ENCODE peak calls at places on chromosomes 7 and 10, in nine cellular contexts. S is BE2C, Z is stomach, Q is GM23248, N is GM23338, F is H9, I is left ventricle myocardium inferior, R is K562, X is neural progenitor cell. T is an unnamed sample. For H3K4me1, the result is how much of the 10 kb centered on the place peaks cover.

GRCh38 chr10:96205580-96205979 is 65.8 kb downstream of the BLNK start:
- DNase-seq in S (no peak), Z (no peak), Q (no peak), N (peak), F (no peak), I (no peak), R (no peak), X (no peak), T (peak)

GRCh38 chr7:41147651-41148360 is 555.1 kb downstream of the INHBA start:
- DNase-seq in S (no peak), Z (no peak), Q (peak), N (no peak), F (no peak), I (no peak), R (no peak), X (peak), T (no peak)

GRCh38 chr7:84363741-84364140 is 169.2 kb upstream of the SEMA3A start:
- DNase-seq in S (no peak), Z (no peak), Q (peak), N (no peak), F (no peak), I (no peak), R (no peak), X (no peak), T (no peak)

GRCh38 chr7:106604303-106604918 is 56.5 kb downstream of the CCDC71L start:
- DNase-seq in S (no peak), Z (no peak), Q (no peak), N (no peak), F (no peak), I (no peak), R (no peak), X (no peak), T (no peak)

GRCh38 chr7:42097756-42098155 is 139.3 kb downstream of the GLI3 start:
- DNase-seq in S (no peak), Z (no peak), Q (peak), N (no peak), F (no peak), I (no peak), R (no peak), X (no peak), T (no peak)

GRCh38 chr7:144822223-144822622 is 13.6 kb downstream of the TPK1 start:
- DNase-seq in S (no peak), Z (no peak), Q (no peak), N (no peak), F (no peak), I (no peak), R (no peak), X (no peak), T (no peak)

GRCh38 chr7:369476-369980 is 79.6 kb downstream of the FOXL3 start:
- DNase-seq in S (peak), Z (peak), Q (no peak), N (no peak), F (no peak), I (peak), R (no peak), X (no peak), T (no peak)

GRCh38 chr7:120588411-120588810 is 269.5 kb downstream of the TSPAN12 start:
- DNase-seq in S (no peak), Z (no peak), Q (no peak), N (no peak), F (no peak), I (no peak), R (no peak), X (peak), T (no peak)

GRCh38 chr7:49635800-49636199 is 137.6 kb upstream of the VWC2 start:
- DNase-seq in S (peak), Z (no peak), Q (no peak), N (no peak), F (no peak), I (no peak), R (no peak), X (no peak), T (no peak)

GRCh38 chr7:142797799-142798377 is 27.1 kb downstream of the PRSS2 start:
- DNase-seq in S (no peak), Z (no peak), Q (peak), N (no peak), F (peak), I (no peak), R (no peak), X (peak), T (no peak)

GRCh38 chr10:46096909-46097575 is 51.0 kb upstream of the MSMB start:
- DNase-seq in S (peak), Z (no peak), Q (peak), N (no peak), F (no peak), I (no peak), R (no peak), X (peak), T (no peak)

GRCh38 chr10:89215511-89215910 is 8.4 kb upstream of the CH25H start:
- DNase-seq in S (no peak), Z (no peak), Q (peak), N (no peak), F (no peak), I (no peak), R (no peak), X (no peak), T (no peak)

GRCh38 chr10:131088619-131089018 is 222.9 kb downstream of the TCERG1L start:
- DNase-seq in S (no peak), Z (no peak), Q (no peak), N (peak), F (peak), I (no peak), R (peak), X (peak), T (no peak)

GRCh38 chr10:11573497-11573896 is 38.0 kb downstream of the USP6NL start:
- DNase-seq in S (no peak), Z (no peak), Q (peak), N (no peak), F (no peak), I (no peak), R (no peak), X (peak), T (no peak)

GRCh38 chr7:47536705-47537611 is 45.0 kb downstream of the TNS3 start:
- DNase-seq in S (peak), Z (peak), Q (peak), N (peak), F (peak), I (peak), R (no peak), X (peak), T (no peak)

GRCh38 chr10:30000802-30001571 is 58.4 kb downstream of the JCAD start:
- DNase-seq in S (no peak), Z (no peak), Q (peak), N (no peak), F (no peak), I (no peak), R (no peak), X (no peak), T (no peak)

GRCh38 chr10:77637986-77638765 is 568 bp upstream of the KCNMA1 start:
- DNase-seq in S (peak), Z (no peak), Q (peak), N (peak), F (peak), I (no peak), R (no peak), X (peak), T (no peak)

DNA sequence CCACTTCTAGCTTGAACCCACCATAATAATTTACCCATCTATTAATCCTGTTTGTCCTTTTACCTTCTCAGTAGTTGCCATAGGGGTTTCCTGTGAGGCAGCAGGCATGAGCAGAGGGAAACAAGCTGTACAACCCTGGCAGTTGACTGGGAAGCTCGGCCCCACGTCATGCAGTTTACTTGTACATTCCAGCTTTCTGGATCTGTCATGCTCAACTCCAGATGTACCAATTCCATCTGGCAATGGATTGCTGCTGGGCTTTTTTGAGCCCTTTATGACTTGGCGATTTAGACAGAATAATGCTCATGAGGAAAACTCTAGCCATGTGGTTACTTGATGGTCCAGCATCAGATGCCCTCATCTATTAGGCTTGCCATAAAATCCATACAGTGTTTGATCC is 112.5 kb downstream of the GNAI1 start:
- DNase-seq in S (no peak), Z (no peak), Q (peak), N (no peak), F (no peak), I (no peak), R (no peak), X (no peak), T (no peak)
- H3K4me1 ChIP-seq in S (under half), Z (under half), Q (under half), N (under half), F (under half), I (under half), R (under half), X (under half), T (under half)

GRCh38 chr7:2141011-2141410 is 91.7 kb downstream of the MAD1L1 start:
- DNase-seq in S (no peak), Z (no peak), Q (no peak), N (no peak), F (no peak), I (no peak), R (no peak), X (no peak), T (no peak)

GRCh38 chr7:2138146-2138765 is 94.5 kb downstream of the MAD1L1 start:
- DNase-seq in S (peak), Z (no peak), Q (no peak), N (no peak), F (no peak), I (no peak), R (no peak), X (no peak), T (no peak)

GRCh38 chr7:2141656-2142055 is 91.1 kb downstream of the MAD1L1 start:
- DNase-seq in S (no peak), Z (no peak), Q (no peak), N (no peak), F (no peak), I (no peak), R (no peak), X (no peak), T (no peak)

GRCh38 chr7:2140216-2140870 is 92.4 kb downstream of the MAD1L1 start:
- DNase-seq in S (no peak), Z (no peak), Q (peak), N (no peak), F (no peak), I (no peak), R (no peak), X (no peak), T (no peak)

DNA sequence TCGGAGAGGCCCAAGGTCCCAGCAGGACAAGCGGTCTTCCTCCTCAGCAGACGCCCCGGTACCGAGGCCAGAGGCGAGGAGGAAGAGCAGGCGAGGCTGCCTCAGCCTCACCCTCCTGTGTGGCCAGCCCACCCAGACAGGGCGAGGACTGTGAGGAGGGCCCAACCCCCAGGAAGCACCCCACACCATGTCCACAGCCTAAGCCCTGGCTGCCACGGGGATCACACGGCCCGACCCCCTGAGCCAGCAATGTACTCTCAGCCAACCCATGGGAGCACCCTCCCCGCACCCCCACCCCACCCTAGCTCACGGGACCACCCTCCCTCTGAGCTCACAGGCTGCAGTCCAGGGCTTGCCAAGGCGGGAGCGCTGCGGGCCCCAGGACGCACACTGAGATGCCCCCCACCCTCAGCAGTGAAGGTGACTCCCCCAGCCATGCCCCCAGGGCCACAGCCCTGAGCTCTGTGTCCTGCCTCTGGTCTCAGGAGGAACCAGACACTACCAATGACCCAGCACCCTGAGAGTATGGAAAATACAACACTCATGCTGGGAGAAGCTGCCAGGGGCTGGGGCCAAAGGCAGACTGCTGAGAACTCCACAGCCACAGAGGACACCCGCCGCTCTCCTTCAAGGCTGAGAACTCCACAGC is 93.6 kb downstream of the MAD1L1 start:
- DNase-seq in S (no peak), Z (no peak), Q (no peak), N (no peak), F (no peak), I (no peak), R (no peak), X (no peak), T (no peak)
- H3K4me1 ChIP-seq in S (under half), Z (under half), Q (under half), N (under half), F (under half), I (under half), R (under half), X (under half), T (under half)

GRCh38 chr10:8260645-8261044 is 206.2 kb downstream of the GATA3 start:
- DNase-seq in S (no peak), Z (no peak), Q (no peak), N (no peak), F (no peak), I (no peak), R (no peak), X (no peak), T (no peak)

GRCh38 chr10:8254350-8254749 is 199.9 kb downstream of the GATA3 start:
- DNase-seq in S (no peak), Z (no peak), Q (no peak), N (no peak), F (no peak), I (no peak), R (no peak), X (no peak), T (no peak)

DNA sequence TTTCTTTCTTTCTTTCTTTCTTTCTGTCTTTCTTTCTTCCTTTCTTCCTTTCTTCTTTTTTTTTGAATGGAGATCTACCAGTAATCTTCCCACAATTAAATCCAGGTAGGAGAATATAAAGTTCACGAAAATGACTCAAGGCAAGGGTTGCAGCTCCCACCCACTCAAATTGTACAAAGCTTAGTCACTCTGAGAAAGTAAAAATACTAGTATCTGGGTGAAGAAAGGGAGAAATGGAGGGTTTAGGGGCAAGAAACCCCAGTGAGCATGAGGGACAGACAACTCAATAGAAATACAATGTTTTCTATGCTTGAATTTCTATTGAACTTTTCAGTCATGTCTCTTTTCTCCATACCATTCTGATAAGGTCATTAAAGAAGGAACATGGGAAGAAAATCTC is 200.8 kb downstream of the GATA3 start:
- DNase-seq in S (no peak), Z (no peak), Q (no peak), N (no peak), F (no peak), I (no peak), R (no peak), X (no peak), T (no peak)
- H3K4me1 ChIP-seq in S (under half), Z (under half), Q (under half), N (under half), F (under half), I (under half), R (under half), X (under half), T (under half)

GRCh38 chr10:109765838-109766237 is 157.5 kb downstream of the XPNPEP1 start:
- DNase-seq in S (no peak), Z (no peak), Q (no peak), N (no peak), F (no peak), I (no peak), R (no peak), X (no peak), T (no peak)
- H3K4me1 ChIP-seq in S (under half), Z (under half), Q (under half), N (under half), F (under half), I (under half), R (under half), X (under half), T (under half)

DNA sequence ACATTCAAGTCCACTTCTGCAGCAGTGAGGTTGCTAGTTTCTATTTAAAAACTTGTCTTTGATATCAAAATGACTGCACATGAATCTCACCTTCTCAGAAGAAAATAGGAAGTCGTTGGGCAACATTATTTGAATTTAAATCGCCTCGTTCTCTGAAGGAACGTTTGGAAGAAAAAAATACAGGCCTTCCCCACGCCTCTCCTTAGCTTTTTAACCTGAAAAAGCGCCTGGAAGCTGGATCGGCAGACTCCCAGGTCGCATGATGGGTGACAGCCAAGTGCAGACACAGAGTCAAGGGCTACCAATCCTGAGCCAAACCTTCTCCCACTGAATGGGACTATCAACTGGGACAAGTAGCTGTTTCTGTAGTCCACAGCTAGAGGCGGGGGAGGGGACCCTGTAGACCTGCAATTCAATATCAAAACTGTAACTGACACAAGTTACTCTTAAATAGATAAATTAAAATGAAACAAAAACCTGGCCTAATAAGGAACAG is 2.2 kb downstream of the FAM53B start:
- DNase-seq in S (peak), Z (no peak), Q (no peak), N (no peak), F (no peak), I (no peak), R (no peak), X (no peak), T (no peak)
- H3K4me1 ChIP-seq in S (under half), Z (half or more), Q (under half), N (half or more), F (under half), I (half or more), R (under half), X (half or more), T (under half)

GRCh38 chr7:155918720-155919399 is 106.6 kb upstream of the SHH start:
- DNase-seq in S (no peak), Z (peak), Q (peak), N (no peak), F (no peak), I (peak), R (no peak), X (no peak), T (no peak)
- H3K4me1 ChIP-seq in S (under half), Z (under half), Q (under half), N (under half), F (under half), I (under half), R (under half), X (under half), T (under half)

T was measured in NT2/D1.